ENCODE peak calls at places on chromosomes 2 and 18, in six cellular contexts. One of them, this sample, is unnamed.

GRCh38 chr2:119195001-119195400 is 28.6 kb upstream of the STEAP3 start:
- DNase-seq in erythroblast: no peak
- DNase-seq in stimulated activated CD4-positive, alpha-beta T cell treated with anti-CD3 and anti-CD28 coated beads, Interleukin-4, amount 100 ng/mL, for 24 hours: no peak
- DNase-seq in AG09319: no peak
- DNase-seq in kidney epithelial cell: no peak
- DNase-seq in NCI-H1436 treated with DMSO at 0.1 percent for 48 hours: no peak
- DNase-seq in this sample: no peak

GRCh38 chr2:62054029-62054791 is 141.7 kb upstream of the B3GNT2 start:
- DNase-seq in AG09319: no peak
- DNase-seq in erythroblast: no peak
- DNase-seq in stimulated activated CD4-positive, alpha-beta T cell treated with anti-CD3 and anti-CD28 coated beads, Interleukin-4, amount 100 ng/mL, for 24 hours: no peak
- DNase-seq in kidney epithelial cell: no peak
- DNase-seq in NCI-H1436 treated with DMSO at 0.1 percent for 48 hours: no peak
- DNase-seq in this sample: no peak

GRCh38 chr2:120395686-120396518 is 50.0 kb downstream of the INHBB start:
- DNase-seq in AG09319: no peak
- DNase-seq in stimulated activated CD4-positive, alpha-beta T cell treated with anti-CD3 and anti-CD28 coated beads, Interleukin-4, amount 100 ng/mL, for 24 hours: no peak
- DNase-seq in kidney epithelial cell: no peak
- DNase-seq in NCI-H1436 treated with DMSO at 0.1 percent for 48 hours: peak; percentile 2
- DNase-seq in erythroblast: no peak
- DNase-seq in this sample: no peak

GRCh38 chr18:11798271-11798670 is 52.9 kb upstream of the CHMP1B start:
- DNase-seq in NCI-H1436 treated with DMSO at 0.1 percent for 48 hours: no peak
- DNase-seq in AG09319: no peak
- DNase-seq in stimulated activated CD4-positive, alpha-beta T cell treated with anti-CD3 and anti-CD28 coated beads, Interleukin-4, amount 100 ng/mL, for 24 hours: no peak
- DNase-seq in kidney epithelial cell: no peak
- DNase-seq in erythroblast: no peak
- DNase-seq in this sample: no peak

GRCh38 chr18:40984856-40985255 is 970.2 kb upstream of the PIK3C3 start:
- DNase-seq in NCI-H1436 treated with DMSO at 0.1 percent for 48 hours: no peak
- DNase-seq in AG09319: no peak
- DNase-seq in erythroblast: no peak
- DNase-seq in kidney epithelial cell: no peak
- DNase-seq in stimulated activated CD4-positive, alpha-beta T cell treated with anti-CD3 and anti-CD28 coated beads, Interleukin-4, amount 100 ng/mL, for 24 hours: no peak
- DNase-seq in this sample: no peak

GRCh38 chr2:188975497-188976102 is 1.4 kb downstream of the COL3A1 start:
- DNase-seq in kidney epithelial cell: no peak
- DNase-seq in AG09319: peak; percentile 93
- DNase-seq in stimulated activated CD4-positive, alpha-beta T cell treated with anti-CD3 and anti-CD28 coated beads, Interleukin-4, amount 100 ng/mL, for 24 hours: no peak
- DNase-seq in NCI-H1436 treated with DMSO at 0.1 percent for 48 hours: no peak
- DNase-seq in erythroblast: no peak
- DNase-seq in this sample: no peak

GRCh38 chr2:54497738-54498680 is 41.9 kb downstream of the SPTBN1 start:
- DNase-seq in AG09319: no peak
- DNase-seq in stimulated activated CD4-positive, alpha-beta T cell treated with anti-CD3 and anti-CD28 coated beads, Interleukin-4, amount 100 ng/mL, for 24 hours: no peak
- DNase-seq in kidney epithelial cell: no peak
- DNase-seq in NCI-H1436 treated with DMSO at 0.1 percent for 48 hours: no peak
- DNase-seq in erythroblast: peak; percentile 4
- DNase-seq in this sample: no peak

GRCh38 chr2:77567723-77568122 is 45.5 kb upstream of the LRRTM4 start:
- DNase-seq in NCI-H1436 treated with DMSO at 0.1 percent for 48 hours: no peak
- DNase-seq in AG09319: no peak
- DNase-seq in erythroblast: no peak
- DNase-seq in stimulated activated CD4-positive, alpha-beta T cell treated with anti-CD3 and anti-CD28 coated beads, Interleukin-4, amount 100 ng/mL, for 24 hours: no peak
- DNase-seq in kidney epithelial cell: no peak
- DNase-seq in this sample: no peak

GRCh38 chr18:38359258-38359657 is 793.7 kb upstream of the CELF4 start:
- DNase-seq in kidney epithelial cell: no peak
- DNase-seq in AG09319: no peak
- DNase-seq in erythroblast: no peak
- DNase-seq in stimulated activated CD4-positive, alpha-beta T cell treated with anti-CD3 and anti-CD28 coated beads, Interleukin-4, amount 100 ng/mL, for 24 hours: no peak
- DNase-seq in NCI-H1436 treated with DMSO at 0.1 percent for 48 hours: no peak
- DNase-seq in this sample: no peak

GRCh38 chr18:65352183-65352582 is 398.6 kb upstream of the CDH7 start:
- DNase-seq in NCI-H1436 treated with DMSO at 0.1 percent for 48 hours: no peak
- DNase-seq in erythroblast: no peak
- DNase-seq in kidney epithelial cell: no peak
- DNase-seq in AG09319: no peak
- DNase-seq in stimulated activated CD4-positive, alpha-beta T cell treated with anti-CD3 and anti-CD28 coated beads, Interleukin-4, amount 100 ng/mL, for 24 hours: no peak
- DNase-seq in this sample: no peak

GRCh38 chr2:139946690-139947089 is 1166.5 kb upstream of the NXPH2 start:
- DNase-seq in stimulated activated CD4-positive, alpha-beta T cell treated with anti-CD3 and anti-CD28 coated beads, Interleukin-4, amount 100 ng/mL, for 24 hours: no peak
- DNase-seq in AG09319: no peak
- DNase-seq in kidney epithelial cell: no peak
- DNase-seq in erythroblast: peak; percentile 0
- DNase-seq in NCI-H1436 treated with DMSO at 0.1 percent for 48 hours: no peak
- DNase-seq in this sample: no peak

GRCh38 chr18:67117804-67118203 is 398.7 kb downstream of the DSEL start:
- DNase-seq in stimulated activated CD4-positive, alpha-beta T cell treated with anti-CD3 and anti-CD28 coated beads, Interleukin-4, amount 100 ng/mL, for 24 hours: no peak
- DNase-seq in NCI-H1436 treated with DMSO at 0.1 percent for 48 hours: no peak
- DNase-seq in erythroblast: no peak
- DNase-seq in kidney epithelial cell: peak; percentile 4
- DNase-seq in AG09319: peak; percentile 1
- DNase-seq in this sample: no peak

GRCh38 chr2:96792772-96793749 is 23.0 kb upstream of the CNNM3 start:
- DNase-seq in stimulated activated CD4-positive, alpha-beta T cell treated with anti-CD3 and anti-CD28 coated beads, Interleukin-4, amount 100 ng/mL, for 24 hours: no peak
- DNase-seq in AG09319: no peak
- DNase-seq in kidney epithelial cell: no peak
- DNase-seq in erythroblast: no peak
- DNase-seq in NCI-H1436 treated with DMSO at 0.1 percent for 48 hours: no peak
- DNase-seq in this sample: no peak

GRCh38 chr2:88874063-88874657 is 182.7 kb downstream of the RPIA start:
- DNase-seq in NCI-H1436 treated with DMSO at 0.1 percent for 48 hours: no peak
- DNase-seq in AG09319: peak; percentile 27
- DNase-seq in stimulated activated CD4-positive, alpha-beta T cell treated with anti-CD3 and anti-CD28 coated beads, Interleukin-4, amount 100 ng/mL, for 24 hours: peak; percentile 49
- DNase-seq in erythroblast: peak; percentile 55
- DNase-seq in kidney epithelial cell: no peak
- DNase-seq in this sample: no peak

GRCh38 chr18:36108601-36109000 is 20.5 kb downstream of the SLC39A6 start:
- DNase-seq in erythroblast: no peak
- DNase-seq in kidney epithelial cell: no peak
- DNase-seq in AG09319: no peak
- DNase-seq in NCI-H1436 treated with DMSO at 0.1 percent for 48 hours: no peak
- DNase-seq in stimulated activated CD4-positive, alpha-beta T cell treated with anti-CD3 and anti-CD28 coated beads, Interleukin-4, amount 100 ng/mL, for 24 hours: no peak
- DNase-seq in this sample: no peak

GRCh38 chr2:40256649-40257048 is 195.2 kb downstream of the SLC8A1 start:
- DNase-seq in AG09319: no peak
- DNase-seq in stimulated activated CD4-positive, alpha-beta T cell treated with anti-CD3 and anti-CD28 coated beads, Interleukin-4, amount 100 ng/mL, for 24 hours: no peak
- DNase-seq in NCI-H1436 treated with DMSO at 0.1 percent for 48 hours: no peak
- DNase-seq in kidney epithelial cell: no peak
- DNase-seq in erythroblast: no peak
- DNase-seq in this sample: no peak

GRCh38 chr2:120793682-120794403 is 58.2 kb downstream of the GLI2 start:
- DNase-seq in erythroblast: no peak
- DNase-seq in AG09319: no peak
- DNase-seq in kidney epithelial cell: no peak
- DNase-seq in NCI-H1436 treated with DMSO at 0.1 percent for 48 hours: no peak
- DNase-seq in stimulated activated CD4-positive, alpha-beta T cell treated with anti-CD3 and anti-CD28 coated beads, Interleukin-4, amount 100 ng/mL, for 24 hours: no peak
- DNase-seq in this sample: no peak

GRCh38 chr18:27967938-27968803 is 208.8 kb downstream of the CDH2 start:
- DNase-seq in stimulated activated CD4-positive, alpha-beta T cell treated with anti-CD3 and anti-CD28 coated beads, Interleukin-4, amount 100 ng/mL, for 24 hours: no peak
- DNase-seq in NCI-H1436 treated with DMSO at 0.1 percent for 48 hours: no peak
- DNase-seq in AG09319: no peak
- DNase-seq in kidney epithelial cell: no peak
- DNase-seq in erythroblast: no peak
- DNase-seq in this sample: no peak

GRCh38 chr2:64393611-64394010 is 60.4 kb upstream of the LGALSL start:
- DNase-seq in AG09319: no peak
- DNase-seq in kidney epithelial cell: no peak
- DNase-seq in NCI-H1436 treated with DMSO at 0.1 percent for 48 hours: no peak
- DNase-seq in erythroblast: no peak
- DNase-seq in stimulated activated CD4-positive, alpha-beta T cell treated with anti-CD3 and anti-CD28 coated beads, Interleukin-4, amount 100 ng/mL, for 24 hours: no peak
- DNase-seq in this sample: no peak

GRCh38 chr2:203853722-203854121 is 13.8 kb upstream of the CTLA4 start:
- DNase-seq in AG09319: no peak
- DNase-seq in kidney epithelial cell: no peak
- DNase-seq in NCI-H1436 treated with DMSO at 0.1 percent for 48 hours: no peak
- DNase-seq in erythroblast: no peak
- DNase-seq in stimulated activated CD4-positive, alpha-beta T cell treated with anti-CD3 and anti-CD28 coated beads, Interleukin-4, amount 100 ng/mL, for 24 hours: no peak
- DNase-seq in this sample: no peak

GRCh38 chr2:97645112-97645699 is 656 bp upstream of the COX5B start:
- DNase-seq in stimulated activated CD4-positive, alpha-beta T cell treated with anti-CD3 and anti-CD28 coated beads, Interleukin-4, amount 100 ng/mL, for 24 hours: no peak
- DNase-seq in NCI-H1436 treated with DMSO at 0.1 percent for 48 hours: no peak
- DNase-seq in kidney epithelial cell: no peak
- DNase-seq in AG09319: no peak
- DNase-seq in erythroblast: no peak
- DNase-seq in this sample: peak; percentile 48

This sample was measured in NK-92 treated with Interleukin-12 subunit alpha and Interleukin-12 subunit beta, amount 100 ng/mL, for 24 hours.